ENCODE peak calls at places on chromosome 1, in seven cellular contexts. D is IMR-90, E is fibroblast of lung, H is neuronal stem cell, A is GM23248, Q is neural progenitor cell, B is astrocyte. Y is an unnamed sample.

GRCh38 chr1:30008998-30009657 is 714.3 kb downstream of the MATN1 start:
- DNase-seq in D (no peak), E (no peak), H (no peak), A (no peak), Q (no peak), B (no peak), Y (no peak)

GRCh38 chr1:117128323-117129079 is 7.0 kb upstream of the TRIM45 start:
- DNase-seq in D (peak), E (peak), H (no peak), A (peak), Q (peak), B (peak), Y (no peak)

GRCh38 chr1:60978421-60979357 is 103.7 kb upstream of the NFIA start:
- DNase-seq in D (peak), E (peak), H (no peak), A (peak), Q (no peak), B (no peak), Y (no peak)

GRCh38 chr1:119742677-119743076 is 26.0 kb downstream of the HMGCS2 start:
- DNase-seq in D (no peak), E (no peak), H (no peak), A (no peak), Q (no peak), B (no peak), Y (peak)

GRCh38 chr1:29122662-29122986 is 1.1 kb downstream of the TMEM200B start:
- DNase-seq in D (peak), E (peak), H (peak), A (peak), Q (peak), B (peak), Y (no peak)

GRCh38 chr1:179743679-179744400 is 749 bp downstream of the FAM163A start:
- DNase-seq in D (no peak), E (no peak), H (peak), A (peak), Q (peak), B (no peak), Y (peak)

GRCh38 chr1:176811896-176812295 is 348.9 kb downstream of the PAPPA2 start:
- DNase-seq in D (no peak), E (no peak), H (peak), A (no peak), Q (peak), B (no peak), Y (no peak)

GRCh38 chr1:26404641-26405040 is 6.0 kb upstream of the LIN28A start:
- DNase-seq in D (peak), E (no peak), H (no peak), A (peak), Q (no peak), B (no peak), Y (no peak)

GRCh38 chr1:8040586-8040985 is 14.5 kb upstream of the ERRFI1 start:
- DNase-seq in D (peak), E (peak), H (no peak), A (peak), Q (no peak), B (peak), Y (peak)

GRCh38 chr1:10522324-10522860 is 47.6 kb downstream of the PEX14 start:
- DNase-seq in D (no peak), E (no peak), H (no peak), A (peak), Q (no peak), B (no peak), Y (no peak)

GRCh38 chr1:214494706-214495105 is 56.7 kb downstream of the PTPN14 start:
- DNase-seq in D (no peak), E (no peak), H (no peak), A (no peak), Q (no peak), B (peak), Y (no peak)

GRCh38 chr1:246566808-246567154 is 525 bp downstream of the CNST start:
- DNase-seq in D (peak), E (no peak), H (no peak), A (no peak), Q (no peak), B (peak), Y (no peak)

GRCh38 chr1:109657395-109657794 is 1.5 kb downstream of the GSTM4 start:
- DNase-seq in D (no peak), E (no peak), H (no peak), A (no peak), Q (no peak), B (no peak), Y (no peak)

GRCh38 chr1:199044191-199044590 is 405.4 kb downstream of the PTPRC start:
- DNase-seq in D (no peak), E (no peak), H (no peak), A (no peak), Q (no peak), B (peak), Y (no peak)

GRCh38 chr1:109282497-109282951 is 421 bp downstream of the PSRC1 start:
- DNase-seq in D (no peak), E (no peak), H (no peak), A (no peak), Q (no peak), B (no peak), Y (no peak)

GRCh38 chr1:172357753-172358152 is 62.7 kb upstream of the C1orf105 start:
- DNase-seq in D (no peak), E (no peak), H (no peak), A (no peak), Q (no peak), B (no peak), Y (no peak)

GRCh38 chr1:160481979-160482596 is 41.0 kb downstream of the SLAMF6 start:
- DNase-seq in D (no peak), E (no peak), H (no peak), A (no peak), Q (no peak), B (no peak), Y (no peak)

GRCh38 chr1:41712687-41713086 is 206.0 kb downstream of the HIVEP3 start:
- DNase-seq in D (no peak), E (no peak), H (no peak), A (peak), Q (no peak), B (no peak), Y (no peak)

GRCh38 chr1:113488576-113489177 is 98.4 kb downstream of the MAGI3 start:
- DNase-seq in D (no peak), E (no peak), H (no peak), A (peak), Q (peak), B (no peak), Y (no peak)

GRCh38 chr1:19591482-19592093 is 52.5 kb upstream of the NBL1 start:
- DNase-seq in D (no peak), E (no peak), H (no peak), A (no peak), Q (no peak), B (no peak), Y (no peak)

GRCh38 chr1:185856482-185856881 is 122.3 kb downstream of the HMCN1 start:
- DNase-seq in D (no peak), E (no peak), H (no peak), A (no peak), Q (no peak), B (no peak), Y (no peak)
- H3K9ac ChIP-seq in D (no peak), E (no peak), H (no peak), A (no peak), Q (no peak), B (no peak), Y (no peak)

DNA sequence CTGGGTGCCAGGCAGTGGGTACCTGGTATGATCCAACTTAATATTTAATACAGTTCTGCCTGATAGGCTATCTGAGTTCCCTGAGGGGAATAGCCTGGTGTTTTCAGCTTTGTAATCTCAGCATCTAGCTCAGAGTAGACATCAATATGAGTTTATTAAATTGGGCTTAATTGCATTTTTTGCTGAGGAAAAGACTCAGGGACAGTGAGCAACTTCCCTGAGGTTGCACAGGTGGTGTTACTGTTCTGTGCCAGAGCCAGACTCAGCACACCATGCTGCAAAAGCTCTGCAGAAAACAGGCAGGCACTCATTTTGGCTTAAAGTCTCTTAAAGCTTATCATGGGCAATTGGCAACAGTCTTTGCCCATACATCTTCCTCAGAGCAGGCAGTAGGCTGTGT is 90.5 kb upstream of the JUN start:
- DNase-seq in D (no peak), E (no peak), H (no peak), A (peak), Q (no peak), B (no peak), Y (no peak)
- H3K27ac ChIP-seq in D (peak), E (peak), H (peak), A (peak), Q (no peak), B (peak), Y (no peak)

DNA sequence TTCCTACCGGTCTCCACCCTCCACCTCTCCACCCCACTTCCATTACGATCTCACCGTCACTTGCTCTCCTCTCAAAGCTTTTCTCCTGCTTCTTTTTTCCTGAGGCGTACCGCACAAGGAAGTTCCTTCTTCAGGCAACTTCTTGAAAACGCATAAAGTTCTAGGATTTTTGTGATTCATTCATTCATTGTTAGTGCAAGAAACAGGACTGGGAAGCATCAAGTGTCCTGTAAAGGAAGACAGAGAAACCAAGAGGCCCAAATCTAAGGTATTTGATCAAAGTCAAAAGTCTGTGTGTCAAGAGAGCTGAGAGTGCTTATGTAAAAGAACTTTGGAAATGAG is 1.3 kb upstream of the RCC2 start:
- DNase-seq in D (no peak), E (peak), H (no peak), A (no peak), Q (no peak), B (no peak), Y (peak)
- H3K9ac ChIP-seq in D (peak), E (no peak), H (no peak), A (peak), Q (no peak), B (peak), Y (peak)

GRCh38 chr1:228034954-228035837 is 28.4 kb downstream of the WNT3A start:
- DNase-seq in D (no peak), E (no peak), H (no peak), A (no peak), Q (no peak), B (no peak), Y (peak)
- H3K27ac ChIP-seq in D (no peak), E (no peak), H (no peak), A (no peak), Q (no peak), B (no peak), Y (no peak)

GRCh38 chr1:156858959-156859522 is at the start of gene INSRR:
- DNase-seq in D (no peak), E (no peak), H (no peak), A (peak), Q (peak), B (no peak), Y (peak)
- H3K9ac ChIP-seq in D (no peak), E (no peak), H (peak), A (peak), Q (no peak), B (peak), Y (no peak)

DNA sequence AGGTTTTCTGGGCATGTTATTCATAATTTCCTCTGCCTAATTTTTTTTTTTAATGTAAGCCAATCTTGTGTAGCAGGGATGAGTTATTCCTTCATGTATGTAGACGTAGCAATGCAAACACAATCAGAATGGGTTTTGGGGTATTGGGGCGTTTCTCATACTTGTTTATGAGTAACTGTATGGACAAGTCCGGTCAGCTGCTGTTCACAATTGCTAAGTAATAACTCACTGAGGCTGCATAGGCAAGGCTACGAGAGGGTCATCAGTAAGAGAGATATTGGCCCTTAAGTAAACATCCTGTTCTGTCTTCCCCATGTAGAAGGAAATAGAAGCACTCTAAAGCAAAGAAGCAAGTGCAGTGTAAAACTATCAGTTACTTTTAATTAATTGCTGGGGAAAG is 9.5 kb upstream of the TARS2 start:
- DNase-seq in D (peak), E (peak), H (no peak), A (peak), Q (no peak), B (peak), Y (no peak)
- H3K27ac ChIP-seq in D (no peak), E (peak), H (no peak), A (no peak), Q (no peak), B (no peak), Y (no peak)

DNA sequence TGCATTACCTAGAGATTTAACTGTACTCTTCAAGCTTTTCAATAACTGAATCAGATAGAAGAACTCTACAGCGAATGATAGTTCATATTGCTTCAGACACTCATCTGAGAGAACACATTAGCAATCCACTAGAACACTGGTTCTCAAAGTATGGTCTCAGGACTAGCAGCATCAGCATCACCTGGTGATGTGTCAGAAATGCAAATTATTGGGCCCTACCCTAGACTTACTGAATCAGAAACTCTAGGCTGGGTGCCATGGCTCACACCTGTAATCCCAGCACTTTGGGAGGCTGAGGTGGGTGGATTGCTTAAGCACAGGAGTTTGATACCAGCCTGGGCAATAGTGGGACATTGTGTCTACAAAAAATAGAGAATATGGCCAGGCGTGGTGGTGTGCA is 24.9 kb upstream of the GLIS1 start:
- DNase-seq in D (no peak), E (no peak), H (no peak), A (no peak), Q (no peak), B (no peak), Y (no peak)
- H3K9ac ChIP-seq in D (no peak), E (no peak), H (no peak), A (no peak), Q (no peak), B (no peak), Y (no peak)

DNA sequence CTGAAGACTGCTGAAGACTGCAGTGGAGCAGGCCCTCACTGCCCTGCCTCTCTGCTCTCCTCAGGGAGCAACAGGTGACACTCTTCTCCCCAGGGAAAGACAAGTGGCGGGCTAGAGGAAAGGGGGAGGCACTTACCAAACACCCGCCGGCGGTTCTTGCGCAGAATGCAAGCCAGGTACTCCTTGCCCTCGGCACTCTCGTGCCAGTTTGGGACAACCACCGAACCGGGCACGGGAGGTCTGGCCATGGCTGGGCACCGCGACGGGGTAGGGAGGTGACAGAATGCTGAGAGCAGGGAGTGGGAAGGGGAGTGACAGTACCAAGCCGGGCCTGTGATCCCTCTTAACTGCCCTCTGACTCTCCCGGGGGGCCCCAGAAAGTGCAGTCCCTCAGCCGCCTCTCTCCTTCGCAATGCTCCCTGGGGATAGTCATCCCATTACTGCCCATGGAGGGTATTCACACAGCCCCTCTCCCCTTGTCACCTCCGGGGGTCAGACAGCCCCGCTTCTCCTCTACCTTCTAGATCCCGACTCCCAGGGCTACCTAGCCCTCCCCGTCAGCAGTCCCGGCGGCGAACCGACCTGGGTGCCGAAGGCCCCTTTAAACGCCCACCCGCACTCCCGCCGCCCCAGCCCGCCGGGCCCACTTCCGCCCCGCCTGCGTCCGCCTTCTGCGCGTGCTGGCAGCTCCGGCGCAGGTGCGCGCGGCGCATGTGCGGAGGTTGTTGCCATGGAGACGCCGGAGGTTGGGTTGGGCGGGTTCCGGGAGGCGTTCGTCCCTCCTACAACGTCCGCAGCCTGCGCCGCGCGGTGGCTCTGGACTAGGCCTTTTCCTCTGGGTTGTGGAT is at the start of gene CPLANE2:
- DNase-seq in D (peak), E (peak), H (peak), A (peak), Q (peak), B (peak), Y (peak)
- H3K27ac ChIP-seq in D (peak), E (peak), H (no peak), A (peak), Q (no peak), B (peak), Y (peak)

Y was measured in kidney.